ENCODE peak calls at places on chromosome 19, in nine cellular contexts. Z is astrocyte of the spinal cord, B is tibial nerve, H is NCI-H1048, P is amniotic epithelial cell, K is activated T-cell treated with anti-CD3 and anti-CD28 coated beads for 4 hours, N is nephron progenitor cell, W is PC-3, R is NCI-H446 treated with DMSO at 0.1 percent for 48 hours. X is an unnamed sample.
A peak's percentile ranks its signal among the peaks of the same experiment; 100 is the strongest.

GRCh38 chr19:44808463-44809371 is at the start of gene BCAM:
- DNase-seq in Z (peak; percentile 51), H (no peak), P (peak; percentile 55), N (peak; percentile 81), B (peak; percentile 57), W (peak; percentile 58), K (no peak), R (no peak), X (no peak)

GRCh38 chr19:49929121-49929610 is at the start of the genes ATF5 and NUP62:
- DNase-seq in N (peak; percentile 94), H (peak; percentile 95), B (peak; percentile 86), P (peak; percentile 65), W (peak; percentile 90), Z (peak; percentile 86), R (peak; percentile 94), K (peak; percentile 93), X (peak; percentile 66)

GRCh38 chr19:13094771-13095392 is 7.8 kb downstream of the LYL1 start:
- DNase-seq in N (peak; percentile 31), W (peak; percentile 50), K (no peak), H (no peak), P (no peak), B (no peak), Z (no peak), R (no peak), X (no peak)

GRCh38 chr19:44182145-44182544 is 17.2 kb downstream of the ZNF226 start:
- DNase-seq in N (no peak), Z (no peak), B (no peak), K (no peak), H (no peak), R (no peak), W (no peak), P (no peak), X (no peak)

GRCh38 chr19:2327773-2328400 is 499 bp downstream of the LSM7 start:
- DNase-seq in Z (peak; percentile 90), B (peak; percentile 19), K (peak; percentile 46), H (peak; percentile 71), P (peak; percentile 83), N (no peak), R (peak; percentile 39), W (peak; percentile 48), X (peak; percentile 73)

GRCh38 chr19:35404879-35405622 is 34.2 kb downstream of the GPR42 start:
- DNase-seq in K (no peak), H (no peak), P (peak; percentile 53), B (no peak), Z (peak; percentile 3), N (no peak), W (peak; percentile 36), R (no peak), X (peak; percentile 96)

GRCh38 chr19:45097776-45098520 is 5.0 kb downstream of the PPP1R37 start:
- DNase-seq in H (no peak), Z (peak; percentile 91), P (peak; percentile 97), W (peak; percentile 87), R (peak; percentile 2), N (no peak), K (no peak), B (no peak), X (peak; percentile 91)

GRCh38 chr19:51259348-51260245 is 8.7 kb downstream of the SIGLECL1 start:
- DNase-seq in P (peak; percentile 10), B (peak; percentile 26), N (peak; percentile 37), Z (no peak), K (peak; percentile 16), H (no peak), W (peak; percentile 78), R (peak; percentile 6), X (peak; percentile 4)

GRCh38 chr19:16945762-16946465 is 57.1 kb downstream of the F2RL3 start:
- DNase-seq in H (no peak), B (no peak), P (no peak), Z (no peak), N (no peak), W (no peak), K (no peak), R (no peak), X (no peak)

GRCh38 chr19:33256266-33256665 is 30.6 kb upstream of the SLC7A10 start:
- DNase-seq in K (no peak), P (no peak), W (no peak), Z (no peak), R (no peak), N (no peak), H (no peak), B (no peak), X (no peak)

GRCh38 chr19:42487025-42487797 is 41.1 kb downstream of the CEACAM1 start:
- DNase-seq in B (no peak), K (no peak), N (no peak), H (no peak), P (no peak), W (no peak), R (no peak), Z (no peak), X (no peak)

GRCh38 chr19:58519087-58519354 is 589 bp downstream of the ZBTB45 start:
- DNase-seq in B (peak; percentile 54), Z (peak; percentile 77), N (peak; percentile 74), K (peak; percentile 28), H (no peak), W (peak; percentile 77), P (peak; percentile 67), R (peak; percentile 60), X (peak; percentile 60)

GRCh38 chr19:58277197-58277596 is 1.6 kb upstream of the ZNF8 start:
- DNase-seq in N (no peak), K (no peak), W (no peak), R (no peak), B (no peak), H (no peak), Z (no peak), P (no peak), X (no peak)

GRCh38 chr19:30519607-30520205 is 147.5 kb downstream of the ZNF536 start:
- DNase-seq in H (no peak), Z (no peak), R (no peak), P (no peak), K (no peak), N (no peak), W (no peak), B (no peak), X (no peak)

GRCh38 chr19:46806651-46807050 is 18.3 kb upstream of the SLC1A5 start:
- DNase-seq in B (no peak), N (no peak), P (no peak), R (no peak), H (no peak), W (no peak), Z (no peak), K (no peak), X (no peak)

GRCh38 chr19:45340232-45340898 is at the start of gene KLC3:
- DNase-seq in K (peak; percentile 17), W (peak; percentile 70), N (peak; percentile 69), P (no peak), Z (no peak), R (no peak), B (no peak), H (no peak), X (no peak)

GRCh38 chr19:46494115-46494935 is 1.3 kb downstream of the PNMA8B start:
- DNase-seq in B (no peak), W (no peak), K (no peak), N (no peak), Z (no peak), P (no peak), R (no peak), H (no peak), X (no peak)

GRCh38 chr19:32652893-32653625 is 21.9 kb downstream of the ANKRD27 start:
- DNase-seq in H (no peak), Z (peak; percentile 57), K (no peak), N (no peak), B (peak; percentile 17), W (no peak), P (peak; percentile 78), R (no peak), X (no peak)

GRCh38 chr19:51396175-51396574 is 5.8 kb upstream of the C19orf84 start:
- DNase-seq in P (no peak), N (no peak), B (no peak), Z (no peak), R (no peak), H (no peak), K (no peak), W (no peak), X (no peak)

GRCh38 chr19:5458420-5458819 is 3.2 kb downstream of the ZNRF4 start:
- DNase-seq in B (no peak), R (no peak), P (no peak), K (no peak), Z (no peak), H (no peak), N (no peak), W (no peak), X (no peak)

GRCh38 chr19:55345818-55346724 is 6.4 kb downstream of the KMT5C start:
- DNase-seq in P (peak; percentile 49), K (no peak), Z (peak; percentile 14), R (no peak), H (no peak), W (no peak), N (no peak), B (peak; percentile 34), X (no peak)

GRCh38 chr19:47274891-47275865 is 493 bp downstream of the INAFM1 start:
- DNase-seq in K (no peak), R (no peak), B (no peak), H (no peak), P (no peak), W (peak; percentile 1), Z (peak; percentile 34), N (peak; percentile 66), X (no peak)

X was measured in HFFc6.